ENCODE peak calls at places on chromosome 6, in ten cellular contexts. One of them, this sample, is unnamed.

GRCh38 chr6:165184192-165184979 is 125.0 kb downstream of the C6orf118 start:
- DNase-seq in pancreas: no peak
- DNase-seq in neural progenitor cell: no peak
- DNase-seq in endothelial cell of umbilical vein: no peak
- DNase-seq in PC-3: no peak
- DNase-seq in hepatocyte: peak; percentile 6
- DNase-seq in naive thymus-derived CD4-positive, alpha-beta T cell: no peak
- DNase-seq in heart left ventricle: peak; percentile 60
- DNase-seq in CD8-positive, alpha-beta T cell: no peak
- DNase-seq in PC-9: no peak
- DNase-seq in this sample: no peak

GRCh38 chr6:53203483-53203882 is 54.8 kb upstream of the GCM1 start:
- DNase-seq in PC-3: no peak
- DNase-seq in PC-9: no peak
- DNase-seq in endothelial cell of umbilical vein: no peak
- DNase-seq in heart left ventricle: no peak
- DNase-seq in neural progenitor cell: no peak
- DNase-seq in pancreas: no peak
- DNase-seq in hepatocyte: no peak
- DNase-seq in naive thymus-derived CD4-positive, alpha-beta T cell: no peak
- DNase-seq in CD8-positive, alpha-beta T cell: no peak
- DNase-seq in this sample: no peak

GRCh38 chr6:148999501-148999900 is 252.7 kb downstream of the UST start:
- DNase-seq in CD8-positive, alpha-beta T cell: no peak
- DNase-seq in hepatocyte: no peak
- DNase-seq in heart left ventricle: no peak
- DNase-seq in neural progenitor cell: no peak
- DNase-seq in PC-9: no peak
- DNase-seq in pancreas: no peak
- DNase-seq in endothelial cell of umbilical vein: no peak
- DNase-seq in naive thymus-derived CD4-positive, alpha-beta T cell: no peak
- DNase-seq in PC-3: peak; percentile 44
- DNase-seq in this sample: no peak

GRCh38 chr6:116412270-116412669 is 41.5 kb downstream of the DSE start:
- DNase-seq in pancreas: no peak
- DNase-seq in naive thymus-derived CD4-positive, alpha-beta T cell: no peak
- DNase-seq in PC-9: no peak
- DNase-seq in hepatocyte: no peak
- DNase-seq in neural progenitor cell: no peak
- DNase-seq in endothelial cell of umbilical vein: peak; percentile 25
- DNase-seq in CD8-positive, alpha-beta T cell: no peak
- DNase-seq in PC-3: no peak
- DNase-seq in heart left ventricle: no peak
- DNase-seq in this sample: no peak

GRCh38 chr6:27836080-27836782 is 76.0 kb downstream of the OR2B2 start:
- DNase-seq in endothelial cell of umbilical vein: peak; percentile 14
- DNase-seq in hepatocyte: no peak
- DNase-seq in pancreas: no peak
- DNase-seq in CD8-positive, alpha-beta T cell: no peak
- DNase-seq in PC-3: no peak
- DNase-seq in heart left ventricle: no peak
- DNase-seq in neural progenitor cell: no peak
- DNase-seq in PC-9: no peak
- DNase-seq in naive thymus-derived CD4-positive, alpha-beta T cell: no peak
- DNase-seq in this sample: no peak

GRCh38 chr6:7270320-7271204 is 42.4 kb downstream of the SSR1 start:
- DNase-seq in hepatocyte: no peak
- DNase-seq in endothelial cell of umbilical vein: no peak
- DNase-seq in heart left ventricle: no peak
- DNase-seq in PC-9: no peak
- DNase-seq in pancreas: peak; percentile 91
- DNase-seq in neural progenitor cell: no peak
- DNase-seq in CD8-positive, alpha-beta T cell: peak; percentile 19
- DNase-seq in PC-3: no peak
- DNase-seq in naive thymus-derived CD4-positive, alpha-beta T cell: no peak
- DNase-seq in this sample: no peak

GRCh38 chr6:27755768-27756167 is 156.4 kb downstream of the OR2B2 start:
- DNase-seq in pancreas: no peak
- DNase-seq in naive thymus-derived CD4-positive, alpha-beta T cell: no peak
- DNase-seq in hepatocyte: no peak
- DNase-seq in CD8-positive, alpha-beta T cell: peak; percentile 21
- DNase-seq in neural progenitor cell: no peak
- DNase-seq in PC-3: no peak
- DNase-seq in heart left ventricle: no peak
- DNase-seq in endothelial cell of umbilical vein: no peak
- DNase-seq in PC-9: no peak
- DNase-seq in this sample: no peak

GRCh38 chr6:137417411-137417810 is 76.8 kb downstream of the OLIG3 start:
- DNase-seq in pancreas: no peak
- DNase-seq in PC-3: no peak
- DNase-seq in endothelial cell of umbilical vein: no peak
- DNase-seq in neural progenitor cell: no peak
- DNase-seq in hepatocyte: no peak
- DNase-seq in PC-9: no peak
- DNase-seq in heart left ventricle: no peak
- DNase-seq in naive thymus-derived CD4-positive, alpha-beta T cell: no peak
- DNase-seq in CD8-positive, alpha-beta T cell: no peak
- DNase-seq in this sample: no peak

GRCh38 chr6:98835149-98836024 is 1.0 kb downstream of the POU3F2 start:
- DNase-seq in endothelial cell of umbilical vein: no peak
- DNase-seq in heart left ventricle: no peak
- DNase-seq in PC-9: no peak
- DNase-seq in pancreas: peak; percentile 11
- DNase-seq in PC-3: no peak
- DNase-seq in hepatocyte: peak; percentile 27
- DNase-seq in neural progenitor cell: peak; percentile 69
- DNase-seq in naive thymus-derived CD4-positive, alpha-beta T cell: no peak
- DNase-seq in CD8-positive, alpha-beta T cell: no peak
- DNase-seq in this sample: no peak

GRCh38 chr6:169774347-169774746 is 22.9 kb downstream of the ERMARD start:
- DNase-seq in hepatocyte: no peak
- DNase-seq in naive thymus-derived CD4-positive, alpha-beta T cell: no peak
- DNase-seq in neural progenitor cell: no peak
- DNase-seq in pancreas: no peak
- DNase-seq in endothelial cell of umbilical vein: no peak
- DNase-seq in PC-9: no peak
- DNase-seq in PC-3: no peak
- DNase-seq in CD8-positive, alpha-beta T cell: no peak
- DNase-seq in heart left ventricle: no peak
- DNase-seq in this sample: no peak

GRCh38 chr6:79824231-79824630 is 123.1 kb downstream of the ELOVL4 start:
- DNase-seq in endothelial cell of umbilical vein: no peak
- DNase-seq in heart left ventricle: no peak
- DNase-seq in hepatocyte: no peak
- DNase-seq in neural progenitor cell: no peak
- DNase-seq in CD8-positive, alpha-beta T cell: no peak
- DNase-seq in PC-9: no peak
- DNase-seq in PC-3: peak; percentile 41
- DNase-seq in pancreas: no peak
- DNase-seq in naive thymus-derived CD4-positive, alpha-beta T cell: no peak
- DNase-seq in this sample: no peak

GRCh38 chr6:55474386-55474785 is 104.6 kb downstream of the HMGCLL1 start:
- DNase-seq in endothelial cell of umbilical vein: no peak
- DNase-seq in naive thymus-derived CD4-positive, alpha-beta T cell: no peak
- DNase-seq in heart left ventricle: no peak
- DNase-seq in PC-9: no peak
- DNase-seq in hepatocyte: no peak
- DNase-seq in pancreas: no peak
- DNase-seq in CD8-positive, alpha-beta T cell: no peak
- DNase-seq in neural progenitor cell: no peak
- DNase-seq in PC-3: peak; percentile 50
- DNase-seq in this sample: no peak

GRCh38 chr6:55473722-55474121 is 105.3 kb downstream of the HMGCLL1 start:
- DNase-seq in naive thymus-derived CD4-positive, alpha-beta T cell: no peak
- DNase-seq in pancreas: no peak
- DNase-seq in PC-9: no peak
- DNase-seq in PC-3: no peak
- DNase-seq in endothelial cell of umbilical vein: no peak
- DNase-seq in hepatocyte: no peak
- DNase-seq in CD8-positive, alpha-beta T cell: no peak
- DNase-seq in neural progenitor cell: no peak
- DNase-seq in heart left ventricle: no peak
- DNase-seq in this sample: no peak

DNA sequence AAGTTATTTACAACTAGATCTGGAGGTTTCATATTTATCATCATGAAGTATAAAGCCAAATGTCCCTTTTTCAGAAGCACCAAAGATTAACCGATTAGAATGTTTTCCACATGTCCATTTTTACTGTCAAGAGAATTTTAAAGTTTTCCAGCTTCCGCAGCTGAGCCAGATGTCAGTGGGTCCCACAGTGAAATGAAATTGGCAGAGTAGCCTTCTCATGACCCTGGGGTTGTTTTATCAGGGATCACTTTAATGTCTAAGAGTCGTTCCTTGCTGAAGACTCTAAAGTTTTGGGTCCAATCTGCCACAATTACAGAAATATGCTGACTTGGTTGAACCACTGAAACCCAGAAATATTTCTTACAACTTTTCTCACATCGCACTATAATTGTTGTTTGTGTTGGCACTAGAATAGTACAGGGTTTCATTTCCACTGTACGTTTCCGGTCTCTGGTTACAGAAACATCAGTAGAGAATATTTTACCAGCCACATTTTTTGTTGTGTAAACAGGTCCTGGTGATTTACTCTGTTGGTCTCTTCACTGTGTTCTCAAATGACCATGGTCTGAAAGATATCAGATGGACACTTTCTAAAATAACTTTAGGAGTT is 109.1 kb downstream of the HMGCLL1 start:
- DNase-seq in endothelial cell of umbilical vein: peak; percentile 24
- DNase-seq in CD8-positive, alpha-beta T cell: no peak
- DNase-seq in heart left ventricle: peak; percentile 27
- DNase-seq in PC-9: no peak
- DNase-seq in pancreas: no peak
- DNase-seq in PC-3: no peak
- DNase-seq in neural progenitor cell: no peak
- DNase-seq in hepatocyte: no peak
- DNase-seq in naive thymus-derived CD4-positive, alpha-beta T cell: no peak
- DNase-seq in this sample: no peak
- H3K4me1 ChIP-seq in endothelial cell of umbilical vein: no peaks in the 10 kb centered on the region
- H3K4me1 ChIP-seq in CD8-positive, alpha-beta T cell: no peaks in the 10 kb centered on the region
- H3K4me1 ChIP-seq in heart left ventricle: no peaks in the 10 kb centered on the region
- H3K4me1 ChIP-seq in PC-9: no peaks in the 10 kb centered on the region
- H3K4me1 ChIP-seq in pancreas: no peaks in the 10 kb centered on the region
- H3K4me1 ChIP-seq in PC-3: peaks cover 12% of the 10 kb centered on the region
- H3K4me1 ChIP-seq in neural progenitor cell: no peaks in the 10 kb centered on the region
- H3K4me1 ChIP-seq in hepatocyte: no peaks in the 10 kb centered on the region
- H3K4me1 ChIP-seq in naive thymus-derived CD4-positive, alpha-beta T cell: no peaks in the 10 kb centered on the region
- H3K4me1 ChIP-seq in this sample: no peaks in the 10 kb centered on the region

DNA sequence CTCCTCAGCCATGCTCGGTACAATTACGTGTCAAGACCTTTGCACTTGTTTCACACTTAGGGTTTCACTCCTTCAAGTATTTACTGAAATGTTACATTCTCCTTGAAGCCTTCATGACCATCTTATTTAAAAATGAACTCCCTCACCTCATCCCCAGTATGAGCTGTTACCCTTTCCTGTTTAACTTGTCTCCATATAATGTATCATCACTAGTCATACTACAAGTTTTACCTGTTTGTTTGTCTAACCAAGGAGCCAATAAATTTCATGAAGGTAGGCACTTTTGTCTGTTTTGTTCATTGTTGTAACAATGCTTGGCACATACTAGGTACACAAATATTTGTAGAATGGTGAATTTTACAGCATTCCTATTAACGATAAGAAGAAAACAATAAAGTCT is 46.1 kb upstream of the MTRF1L start:
- DNase-seq in heart left ventricle: no peak
- DNase-seq in CD8-positive, alpha-beta T cell: no peak
- DNase-seq in neural progenitor cell: no peak
- DNase-seq in PC-3: peak; percentile 85
- DNase-seq in hepatocyte: no peak
- DNase-seq in endothelial cell of umbilical vein: no peak
- DNase-seq in PC-9: no peak
- DNase-seq in naive thymus-derived CD4-positive, alpha-beta T cell: no peak
- DNase-seq in pancreas: no peak
- DNase-seq in this sample: no peak
- H3K4me1 ChIP-seq in heart left ventricle: no peaks in the 10 kb centered on the region
- H3K4me1 ChIP-seq in CD8-positive, alpha-beta T cell: no peaks in the 10 kb centered on the region
- H3K4me1 ChIP-seq in neural progenitor cell: peaks cover 9% of the 10 kb centered on the region
- H3K4me1 ChIP-seq in PC-3: peaks cover 27% of the 10 kb centered on the region
- H3K4me1 ChIP-seq in hepatocyte: no peaks in the 10 kb centered on the region
- H3K4me1 ChIP-seq in endothelial cell of umbilical vein: peaks cover 8% of the 10 kb centered on the region
- H3K4me1 ChIP-seq in PC-9: peaks cover 8% of the 10 kb centered on the region
- H3K4me1 ChIP-seq in naive thymus-derived CD4-positive, alpha-beta T cell: no peaks in the 10 kb centered on the region
- H3K4me1 ChIP-seq in pancreas: peaks cover 6% of the 10 kb centered on the region
- H3K4me1 ChIP-seq in this sample: no peaks in the 10 kb centered on the region

GRCh38 chr6:4017058-4017457 is 61.9 kb downstream of the FAM217A start:
- DNase-seq in neural progenitor cell: no peak
- DNase-seq in naive thymus-derived CD4-positive, alpha-beta T cell: no peak
- DNase-seq in endothelial cell of umbilical vein: no peak
- DNase-seq in PC-9: no peak
- DNase-seq in PC-3: no peak
- DNase-seq in CD8-positive, alpha-beta T cell: no peak
- DNase-seq in heart left ventricle: no peak
- DNase-seq in pancreas: no peak
- DNase-seq in hepatocyte: no peak
- DNase-seq in this sample: no peak
- H3K4me1 ChIP-seq in neural progenitor cell: peaks cover 17% of the 10 kb centered on the region
- H3K4me1 ChIP-seq in naive thymus-derived CD4-positive, alpha-beta T cell: peaks cover 17% of the 10 kb centered on the region
- H3K4me1 ChIP-seq in endothelial cell of umbilical vein: peaks cover 21% of the 10 kb centered on the region
- H3K4me1 ChIP-seq in PC-9: peaks cover 16% of the 10 kb centered on the region
- H3K4me1 ChIP-seq in PC-3: peaks cover 26% of the 10 kb centered on the region
- H3K4me1 ChIP-seq in CD8-positive, alpha-beta T cell: peaks cover 58% of the 10 kb centered on the region
- H3K4me1 ChIP-seq in heart left ventricle: peaks cover 23% of the 10 kb centered on the region
- H3K4me1 ChIP-seq in pancreas: peaks cover 22% of the 10 kb centered on the region
- H3K4me1 ChIP-seq in hepatocyte: peaks cover 21% of the 10 kb centered on the region
- H3K4me1 ChIP-seq in this sample: no peaks in the 10 kb centered on the region

GRCh38 chr6:33411632-33412005 is 805 bp downstream of the PHF1 start:
- DNase-seq in heart left ventricle: no peak
- DNase-seq in endothelial cell of umbilical vein: no peak
- DNase-seq in PC-9: no peak
- DNase-seq in naive thymus-derived CD4-positive, alpha-beta T cell: no peak
- DNase-seq in pancreas: no peak
- DNase-seq in PC-3: no peak
- DNase-seq in CD8-positive, alpha-beta T cell: no peak
- DNase-seq in neural progenitor cell: no peak
- DNase-seq in hepatocyte: no peak
- DNase-seq in this sample: no peak

GRCh38 chr6:33413601-33414120 is 2.8 kb downstream of the PHF1 start:
- DNase-seq in pancreas: no peak
- DNase-seq in CD8-positive, alpha-beta T cell: no peak
- DNase-seq in heart left ventricle: no peak
- DNase-seq in naive thymus-derived CD4-positive, alpha-beta T cell: no peak
- DNase-seq in neural progenitor cell: no peak
- DNase-seq in PC-9: no peak
- DNase-seq in PC-3: no peak
- DNase-seq in endothelial cell of umbilical vein: no peak
- DNase-seq in hepatocyte: no peak
- DNase-seq in this sample: no peak

GRCh38 chr6:33412140-33413009 is 1.6 kb downstream of the PHF1 start:
- DNase-seq in neural progenitor cell: no peak
- DNase-seq in PC-3: no peak
- DNase-seq in pancreas: no peak
- DNase-seq in endothelial cell of umbilical vein: no peak
- DNase-seq in PC-9: no peak
- DNase-seq in CD8-positive, alpha-beta T cell: no peak
- DNase-seq in heart left ventricle: no peak
- DNase-seq in hepatocyte: no peak
- DNase-seq in naive thymus-derived CD4-positive, alpha-beta T cell: no peak
- DNase-seq in this sample: no peak

GRCh38 chr6:33414592-33415271 is 3.2 kb downstream of the CUTA start:
- DNase-seq in hepatocyte: no peak
- DNase-seq in PC-9: no peak
- DNase-seq in naive thymus-derived CD4-positive, alpha-beta T cell: no peak
- DNase-seq in heart left ventricle: no peak
- DNase-seq in pancreas: no peak
- DNase-seq in PC-3: peak; percentile 7
- DNase-seq in endothelial cell of umbilical vein: no peak
- DNase-seq in CD8-positive, alpha-beta T cell: no peak
- DNase-seq in neural progenitor cell: peak; percentile 42
- DNase-seq in this sample: no peak

GRCh38 chr6:33413200-33413599 is 2.4 kb downstream of the PHF1 start:
- DNase-seq in neural progenitor cell: no peak
- DNase-seq in naive thymus-derived CD4-positive, alpha-beta T cell: no peak
- DNase-seq in heart left ventricle: no peak
- DNase-seq in pancreas: no peak
- DNase-seq in PC-3: no peak
- DNase-seq in CD8-positive, alpha-beta T cell: no peak
- DNase-seq in PC-9: no peak
- DNase-seq in hepatocyte: no peak
- DNase-seq in endothelial cell of umbilical vein: no peak
- DNase-seq in this sample: no peak
- H3K4me1 ChIP-seq in neural progenitor cell: peaks cover 15% of the 10 kb centered on the region
- H3K4me1 ChIP-seq in naive thymus-derived CD4-positive, alpha-beta T cell: peaks cover 42% of the 10 kb centered on the region
- H3K4me1 ChIP-seq in heart left ventricle: peaks cover 15% of the 10 kb centered on the region
- H3K4me1 ChIP-seq in pancreas: no peaks in the 10 kb centered on the region
- H3K4me1 ChIP-seq in PC-3: peaks cover 30% of the 10 kb centered on the region
- H3K4me1 ChIP-seq in CD8-positive, alpha-beta T cell: peaks cover 63% of the 10 kb centered on the region
- H3K4me1 ChIP-seq in PC-9: peaks cover 19% of the 10 kb centered on the region
- H3K4me1 ChIP-seq in hepatocyte: peaks cover 21% of the 10 kb centered on the region
- H3K4me1 ChIP-seq in endothelial cell of umbilical vein: peaks cover 24% of the 10 kb centered on the region
- H3K4me1 ChIP-seq in this sample: no peaks in the 10 kb centered on the region